ENCODE peak calls at places on chromosomes 1 and 21, in seven cellular contexts. B is ovary, H is H1, J is A549, Q is suprapubic skin, D is transverse colon, E is stomach. A is an unnamed sample.

GRCh38 chr1:111030590-111030989 is 66.9 kb upstream of the LRIF1 start:
- DNase-seq in B (no peak), H (peak), J (peak), Q (no peak), D (peak), E (peak), A (no peak)

GRCh38 chr1:47436304-47436978 is 1.4 kb upstream of the FOXD2 start:
- DNase-seq in B (peak), H (peak), J (peak), Q (peak), D (peak), E (peak), A (peak)

GRCh38 chr1:48462716-48463285 is 9.2 kb downstream of the SPATA6 start:
- DNase-seq in B (no peak), H (no peak), J (no peak), Q (no peak), D (no peak), E (no peak), A (no peak)

GRCh38 chr1:85579619-85580018 is 942 bp upstream of the CCN1 start:
- DNase-seq in B (peak), H (peak), J (peak), Q (no peak), D (no peak), E (no peak), A (peak)

GRCh38 chr1:174211486-174211885 is 52.2 kb downstream of the RABGAP1L start:
- DNase-seq in B (no peak), H (no peak), J (no peak), Q (no peak), D (no peak), E (no peak), A (no peak)

GRCh38 chr1:194062526-194062925 is 876.1 kb upstream of the B3GALT2 start:
- DNase-seq in B (no peak), H (no peak), J (no peak), Q (no peak), D (no peak), E (no peak), A (no peak)

GRCh38 chr1:230130172-230130944 is 63.3 kb downstream of the GALNT2 start:
- DNase-seq in B (no peak), H (no peak), J (no peak), Q (no peak), D (no peak), E (no peak), A (no peak)

GRCh38 chr1:99170516-99170915 is 93.8 kb upstream of the PLPPR4 start:
- DNase-seq in B (no peak), H (no peak), J (peak), Q (no peak), D (no peak), E (no peak), A (no peak)

GRCh38 chr1:157360021-157360390 is 192.3 kb downstream of the FCRL5 start:
- DNase-seq in B (no peak), H (no peak), J (no peak), Q (no peak), D (no peak), E (no peak), A (no peak)

GRCh38 chr21:25551548-25551947 is 55.7 kb downstream of the MRPL39 start:
- DNase-seq in B (no peak), H (no peak), J (no peak), Q (no peak), D (no peak), E (no peak), A (no peak)

GRCh38 chr1:8006037-8006963 is 19.8 kb downstream of the ERRFI1 start:
- DNase-seq in B (no peak), H (no peak), J (no peak), Q (no peak), D (no peak), E (no peak), A (no peak)

GRCh38 chr1:2412773-2413494 is 570 bp upstream of the PEX10 start:
- DNase-seq in B (peak), H (no peak), J (peak), Q (no peak), D (peak), E (no peak), A (no peak)

GRCh38 chr1:92017656-92018055 is 12.1 kb upstream of the EPHX4 start:
- DNase-seq in B (no peak), H (no peak), J (no peak), Q (no peak), D (no peak), E (no peak), A (no peak)

GRCh38 chr1:173062156-173062938 is 11.6 kb upstream of the TNFSF18 start:
- DNase-seq in B (no peak), H (no peak), J (no peak), Q (no peak), D (no peak), E (no peak), A (no peak)

GRCh38 chr1:24400065-24400464 is 13.5 kb downstream of the STPG1 start:
- DNase-seq in B (no peak), H (no peak), J (no peak), Q (no peak), D (no peak), E (no peak), A (no peak)

GRCh38 chr1:60833173-60833572 is 249.2 kb upstream of the NFIA start:
- DNase-seq in B (no peak), H (no peak), J (no peak), Q (no peak), D (peak), E (no peak), A (no peak)

GRCh38 chr1:50423670-50424000 is 392 bp upstream of the DMRTA2 start:
- DNase-seq in B (no peak), H (no peak), J (peak), Q (no peak), D (no peak), E (no peak), A (no peak)

GRCh38 chr1:207702317-207702716 is 49.5 kb upstream of the CD46 start:
- DNase-seq in B (no peak), H (no peak), J (no peak), Q (no peak), D (no peak), E (no peak), A (no peak)

GRCh38 chr1:21673277-21673780 is 4.2 kb upstream of the RAP1GAP start:
- DNase-seq in B (peak), H (peak), J (no peak), Q (no peak), D (peak), E (peak), A (peak)

GRCh38 chr1:107926436-107927080 is 38.4 kb downstream of the VAV3 start:
- DNase-seq in B (no peak), H (no peak), J (no peak), Q (no peak), D (no peak), E (no peak), A (no peak)

GRCh38 chr1:6220236-6220635 is 14.3 kb downstream of the RNF207 start:
- DNase-seq in B (no peak), H (no peak), J (no peak), Q (no peak), D (no peak), E (no peak), A (no peak)

GRCh38 chr1:203135636-203136305 is 8.2 kb downstream of the ADORA1 start:
- DNase-seq in B (no peak), H (no peak), J (no peak), Q (no peak), D (no peak), E (no peak), A (peak)

GRCh38 chr1:200029624-200030074 is 2.1 kb downstream of the NR5A2 start:
- DNase-seq in B (no peak), H (peak), J (no peak), Q (no peak), D (no peak), E (no peak), A (no peak)

GRCh38 chr1:198726455-198726854 is 87.6 kb downstream of the PTPRC start:
- DNase-seq in B (no peak), H (no peak), J (no peak), Q (no peak), D (no peak), E (no peak), A (no peak)

GRCh38 chr1:61741682-61742619 is at the start of gene PATJ:
- DNase-seq in B (peak), H (peak), J (peak), Q (peak), D (peak), E (peak), A (peak)

GRCh38 chr1:196180847-196181593 is 427.2 kb downstream of the KCNT2 start:
- DNase-seq in B (no peak), H (no peak), J (peak), Q (no peak), D (no peak), E (no peak), A (no peak)

GRCh38 chr1:3456449-3456963 is 2.0 kb downstream of the ARHGEF16 start:
- DNase-seq in B (no peak), H (no peak), J (no peak), Q (no peak), D (peak), E (peak), A (no peak)

GRCh38 chr21:45356653-45357435 is 48.1 kb upstream of the COL18A1 start:
- DNase-seq in B (peak), H (no peak), J (no peak), Q (no peak), D (no peak), E (no peak), A (no peak)

GRCh38 chr1:209302777-209303642 is 280.5 kb upstream of the CAMK1G start:
- DNase-seq in B (no peak), H (no peak), J (no peak), Q (no peak), D (no peak), E (no peak), A (no peak)

GRCh38 chr1:55965981-55966461 is 613.3 kb downstream of the PLPP3 start:
- DNase-seq in B (no peak), H (no peak), J (no peak), Q (no peak), D (no peak), E (no peak), A (no peak)

GRCh38 chr1:23558140-23558871 is 995 bp downstream of the ID3 start:
- DNase-seq in B (peak), H (no peak), J (no peak), Q (peak), D (peak), E (peak), A (peak)

GRCh38 chr21:44703731-44704635 is 7.0 kb downstream of the KRTAP10-12 start:
- DNase-seq in B (no peak), H (no peak), J (no peak), Q (no peak), D (no peak), E (no peak), A (no peak)

GRCh38 chr1:231236938-231237337 is 4.1 kb upstream of the GNPAT start:
- DNase-seq in B (no peak), H (no peak), J (no peak), Q (no peak), D (no peak), E (no peak), A (no peak)
- TF ChIP-seq CTCF in B (no peak), H (no peak), J (no peak), Q (no peak), D (no peak), E (no peak), A (no peak)

DNA sequence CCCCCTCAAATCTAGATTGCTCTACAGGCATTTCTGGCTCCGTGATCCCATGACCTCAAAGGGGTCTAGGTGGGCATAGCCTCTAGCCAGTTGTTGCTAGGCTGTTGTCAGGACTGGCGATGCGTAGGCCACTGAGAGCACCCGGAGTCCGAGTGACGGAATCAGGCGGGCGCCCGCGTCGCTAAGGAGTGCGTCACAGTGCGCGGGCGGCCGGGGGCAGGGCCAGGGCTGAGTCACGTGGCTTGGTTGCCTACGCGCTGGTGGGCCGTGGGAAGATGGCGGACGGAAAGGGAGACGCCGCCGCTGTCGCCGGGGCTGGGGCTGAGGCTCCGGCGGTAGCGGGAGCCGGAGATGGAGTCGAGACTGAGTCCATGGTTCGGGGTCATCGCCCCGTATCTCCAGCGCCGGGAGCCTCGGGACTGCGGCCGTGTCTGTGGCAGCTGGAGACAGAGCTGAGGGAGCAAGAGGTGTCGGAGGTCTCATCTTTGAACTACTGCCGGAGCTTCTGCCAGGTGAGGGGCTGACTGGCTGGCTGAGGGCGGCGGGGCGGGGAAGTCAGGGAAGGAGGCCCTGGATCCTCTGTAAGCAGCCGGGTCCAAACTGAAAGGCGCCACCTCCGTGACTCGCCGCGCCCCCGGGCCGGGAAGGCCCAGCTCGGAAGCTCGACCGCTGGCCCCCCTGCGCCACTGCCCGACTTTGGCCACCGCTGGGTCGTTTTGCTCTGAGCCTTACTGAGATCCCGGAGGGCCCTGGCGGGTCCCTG is at the start of gene RLF:
- DNase-seq in B (peak), H (peak), J (peak), Q (peak), D (peak), E (peak), A (peak)
- TF ChIP-seq EP300 in B (peak), H (peak), J (no peak), Q (peak), D (peak), E (peak), A (no peak)

DNA sequence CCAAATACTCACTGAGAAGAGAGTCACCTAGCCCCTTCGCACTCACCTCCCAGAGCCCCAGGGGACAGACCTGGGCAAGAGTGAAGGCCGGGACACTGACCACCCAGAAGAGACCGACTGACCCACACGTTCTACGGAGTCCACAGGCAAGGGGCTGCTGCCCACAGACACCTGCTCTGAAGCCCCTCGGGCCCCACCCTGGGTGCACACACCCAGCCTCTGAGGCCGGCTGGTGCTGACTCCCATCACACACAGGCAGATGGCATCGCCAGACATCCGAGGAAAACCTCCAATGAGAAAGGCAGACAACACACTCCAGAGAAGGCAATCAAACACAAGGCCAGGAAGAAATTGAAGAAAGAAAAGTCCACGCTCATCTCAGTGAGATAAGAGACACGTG is 22.1 kb downstream of the WDR4 start:
- DNase-seq in B (no peak), H (no peak), J (no peak), Q (no peak), D (no peak), E (no peak), A (no peak)
- H3K27ac ChIP-seq in B (no peak), H (no peak), J (no peak), Q (no peak), D (no peak), E (no peak), A (no peak)

DNA sequence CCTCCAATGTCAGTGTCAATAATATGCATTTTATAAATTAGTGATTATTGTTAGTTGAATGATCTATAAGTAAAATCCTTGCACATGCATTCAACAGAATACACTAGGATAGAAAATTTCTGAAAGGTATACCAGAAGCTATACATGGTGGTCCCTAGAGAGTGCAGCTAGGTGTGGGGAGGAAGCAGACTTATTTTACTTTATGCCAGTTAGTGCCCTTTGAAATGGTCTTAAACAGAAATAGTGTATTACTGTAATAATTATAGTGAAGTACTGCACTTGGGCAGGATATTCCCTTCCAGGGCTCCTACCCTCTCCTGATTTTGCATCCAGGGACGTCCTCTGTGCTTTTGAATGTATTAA is 23.2 kb upstream of the WDR26 start:
- DNase-seq in B (no peak), H (no peak), J (no peak), Q (no peak), D (no peak), E (no peak), A (no peak)
- TF ChIP-seq CTCF in B (no peak), H (no peak), J (no peak), Q (no peak), D (no peak), E (no peak), A (no peak)